ENCODE peak calls at places on chromosomes 11 and 22, in ten cellular contexts. E, Q, B, D, R, A, H, X, F and P are unnamed samples. For H3K27me3 and H3K36me3, the result is how much of the 10 kb centered on the place peaks cover.

GRCh38 chr11:42598341-42598740 is 713.5 kb upstream of the API5 start:
- DNase-seq in X (no peak), E (no peak), B (no peak), A (no peak), D (no peak), F (no peak), H (no peak), R (no peak), Q (no peak), P (no peak)

GRCh38 chr11:14242198-14242597 is 116.8 kb downstream of the RRAS2 start:
- DNase-seq in X (no peak), F (no peak), E (no peak), B (no peak), A (no peak), R (no peak), Q (no peak), H (no peak), D (no peak), P (no peak)

GRCh38 chr22:49960967-49961600 is 512 bp downstream of the PIM3 start:
- DNase-seq in E (peak), H (peak), X (no peak), R (peak), A (no peak), D (no peak), F (peak), Q (peak), B (peak), P (peak)

GRCh38 chr22:17347724-17348123 is 21.5 kb upstream of the CECR2 start:
- DNase-seq in B (no peak), Q (no peak), X (no peak), H (no peak), R (no peak), E (no peak), D (no peak), A (no peak), F (no peak), P (no peak)

GRCh38 chr22:17243524-17243923 is 24.3 kb upstream of the ADA2 start:
- DNase-seq in E (peak), H (no peak), R (peak), A (no peak), D (no peak), Q (no peak), X (no peak), B (no peak), F (peak), P (no peak)

GRCh38 chr22:50250555-50251471 is at the start of gene HDAC10:
- DNase-seq in Q (peak), E (peak), A (peak), X (no peak), F (peak), R (peak), B (peak), H (peak), D (peak), P (peak)

GRCh38 chr22:29944339-29944738 is 61.4 kb downstream of the MTMR3 start:
- DNase-seq in A (no peak), D (no peak), H (no peak), E (no peak), F (no peak), B (no peak), X (no peak), R (no peak), Q (no peak), P (no peak)

GRCh38 chr11:95923730-95924413 is at the start of gene MTMR2:
- DNase-seq in R (peak), E (peak), Q (peak), F (peak), A (peak), D (peak), H (peak), X (peak), B (peak), P (peak)

GRCh38 chr11:69483696-69484426 is 2.4 kb downstream of the LINC01488 start:
- DNase-seq in R (no peak), E (no peak), F (peak), A (no peak), B (no peak), H (no peak), X (no peak), Q (no peak), D (no peak), P (peak)

GRCh38 chr11:4068962-4069361 is 25.6 kb upstream of the RRM1 start:
- DNase-seq in D (no peak), B (no peak), A (no peak), E (no peak), F (no peak), Q (no peak), X (no peak), H (no peak), R (no peak), P (no peak)

GRCh38 chr22:31046591-31047226 is 34.4 kb upstream of the SMTN start:
- DNase-seq in B (peak), A (no peak), R (no peak), E (no peak), F (peak), X (no peak), D (no peak), H (no peak), Q (peak), P (no peak)

GRCh38 chr11:35330924-35331323 is 88.4 kb downstream of the SLC1A2 start:
- DNase-seq in H (peak), A (no peak), E (no peak), Q (no peak), F (no peak), R (no peak), D (peak), X (no peak), B (no peak), P (no peak)

GRCh38 chr11:61836193-61836592 is 8.1 kb downstream of the FADS2 start:
- DNase-seq in H (no peak), D (no peak), Q (no peak), B (no peak), X (no peak), F (no peak), E (no peak), A (no peak), R (no peak), P (no peak)
- H3K4me3 ChIP-seq in H (no peak), D (no peak), Q (no peak), B (no peak), X (no peak), F (no peak), E (no peak), A (no peak), R (no peak), P (no peak)

GRCh38 chr11:65546217-65546958 is 11.8 kb downstream of the LTBP3 start:
- DNase-seq in D (peak), X (peak), F (peak), E (peak), Q (peak), H (peak), A (peak), B (peak), R (peak), P (peak)
- H3K27me3 ChIP-seq in D (under half), X (under half), F (under half), E (under half), Q (under half), H (under half), A (under half), B (under half), R (under half), P (half or more)

DNA sequence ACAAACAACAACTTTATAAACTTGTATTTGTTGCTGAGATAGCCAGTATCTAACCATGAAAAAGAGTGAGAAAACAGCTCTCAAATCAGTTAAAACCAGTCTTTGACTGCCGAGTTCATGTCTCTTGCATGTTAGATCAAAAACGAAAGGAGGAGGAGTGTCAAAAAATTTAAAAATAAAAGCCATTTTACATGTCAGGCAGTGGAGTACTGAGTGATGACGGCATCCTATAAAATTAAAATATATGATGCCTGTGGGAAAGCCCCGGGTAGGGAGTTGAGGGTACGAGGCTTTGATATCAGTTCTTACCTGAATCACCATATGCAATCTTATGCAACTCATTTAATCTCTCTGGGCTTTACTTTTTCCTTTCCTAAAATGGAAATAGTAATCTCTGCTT is 117.3 kb downstream of the ETS1 start:
- DNase-seq in B (no peak), E (no peak), D (peak), X (no peak), F (no peak), Q (no peak), H (no peak), R (no peak), A (peak), P (no peak)
- H3K36me3 ChIP-seq in B (under half), E (under half), D (under half), X (under half), F (under half), Q (under half), H (half or more), R (under half), A (half or more), P (under half)

GRCh38 chr11:8361664-8362210 is 98.1 kb upstream of the LMO1 start:
- DNase-seq in H (no peak), F (peak), R (no peak), D (no peak), A (no peak), Q (no peak), E (no peak), B (no peak), X (no peak), P (no peak)

GRCh38 chr11:8366316-8366715 is 102.6 kb upstream of the LMO1 start:
- DNase-seq in A (no peak), B (no peak), R (no peak), F (peak), X (no peak), D (no peak), Q (no peak), H (no peak), E (no peak), P (no peak)

GRCh38 chr11:8365542-8365941 is 101.9 kb upstream of the LMO1 start:
- DNase-seq in B (no peak), F (peak), D (no peak), A (no peak), Q (no peak), E (no peak), R (no peak), H (no peak), X (no peak), P (peak)

GRCh38 chr11:8362899-8363298 is 99.2 kb upstream of the LMO1 start:
- DNase-seq in R (no peak), E (no peak), X (no peak), B (no peak), D (no peak), Q (no peak), F (peak), A (no peak), H (no peak), P (no peak)

DNA sequence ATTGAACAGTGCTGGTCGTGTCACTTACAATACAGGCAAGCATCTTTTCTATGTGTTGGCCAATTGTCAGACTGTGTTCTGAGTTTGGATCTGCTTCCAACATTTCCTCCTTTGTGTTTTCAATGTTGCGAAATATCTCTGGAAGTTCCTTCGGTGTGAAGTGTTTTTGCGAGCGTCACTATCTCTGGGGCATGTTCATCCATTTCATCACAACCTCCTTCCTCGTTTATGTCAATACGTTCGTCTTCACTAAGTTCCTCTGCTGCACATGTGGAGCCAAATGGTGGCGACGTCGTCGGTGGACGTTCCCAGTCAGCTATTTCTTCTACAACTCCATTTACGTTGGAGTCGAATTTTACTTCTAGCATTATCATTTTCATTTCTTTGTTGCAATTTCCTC is 100.2 kb upstream of the LMO1 start:
- DNase-seq in A (no peak), Q (no peak), F (peak), E (no peak), R (no peak), H (no peak), X (no peak), D (no peak), B (no peak), P (no peak)
- H3K4me3 ChIP-seq in A (no peak), Q (no peak), F (no peak), E (no peak), R (no peak), H (no peak), X (no peak), D (no peak), B (no peak), P (no peak)

GRCh38 chr11:45778341-45778740 is 26.6 kb upstream of the SLC35C1 start:
- DNase-seq in F (no peak), E (no peak), A (no peak), H (no peak), R (no peak), Q (no peak), X (no peak), B (no peak), D (no peak), P (no peak)
- H3K27me3 ChIP-seq in F (under half), E (under half), A (under half), H (under half), R (under half), Q (under half), X (under half), B (under half), D (under half), P (under half)

GRCh38 chr22:24442352-24442744 is 14.9 kb downstream of the ADORA2A start:
- DNase-seq in F (no peak), B (no peak), D (no peak), R (no peak), Q (no peak), X (no peak), H (no peak), A (no peak), E (no peak), P (peak)

GRCh38 chr22:24441406-24442351 is 14.3 kb downstream of the ADORA2A start:
- DNase-seq in R (no peak), H (no peak), B (no peak), X (no peak), E (no peak), Q (no peak), D (no peak), A (no peak), F (no peak), P (peak)

GRCh38 chr22:24443668-24444067 is 16.3 kb downstream of the ADORA2A start:
- DNase-seq in X (no peak), F (no peak), H (no peak), R (no peak), A (no peak), D (no peak), E (no peak), B (no peak), Q (no peak), P (peak)

GRCh38 chr22:24440270-24440717 is 12.9 kb downstream of the ADORA2A start:
- DNase-seq in E (no peak), F (no peak), D (no peak), B (no peak), R (no peak), H (no peak), X (no peak), Q (no peak), A (no peak), P (no peak)

GRCh38 chr22:24440718-24441405 is 13.5 kb downstream of the ADORA2A start:
- DNase-seq in E (no peak), Q (no peak), F (no peak), A (no peak), D (no peak), H (no peak), X (no peak), R (no peak), B (no peak), P (peak)
- H3K36me3 ChIP-seq in E (under half), Q (under half), F (under half), A (half or more), D (under half), H (under half), X (under half), R (under half), B (under half), P (under half)

GRCh38 chr11:67613960-67614715 is 7.4 kb downstream of the NDUFV1 start:
- DNase-seq in F (peak), X (no peak), E (peak), A (peak), Q (peak), D (peak), H (peak), B (peak), R (peak), P (peak)
- H3K4me3 ChIP-seq in F (peak), X (peak), E (peak), A (peak), Q (peak), D (peak), H (peak), B (no peak), R (no peak), P (peak)